ENCODE peak calls at places on chromosomes 7 and 10, in eight cellular contexts. T is WERI-Rb-1, M is breast epithelium, U is bronchial epithelial cell, B is OCI-LY7, E is IMR-90, W is right lobe of liver, P is thyroid gland. L is an unnamed sample.

GRCh38 chr7:129376778-129377700 is 57.2 kb upstream of the STRIP2 start:
- DNase-seq in P (no peak), W (no peak), B (no peak), M (no peak), T (no peak), U (peak; percentile 61), E (peak; percentile 65), L (no peak)

GRCh38 chr10:120503695-120504094 is 46.7 kb downstream of the PLPP4 start:
- DNase-seq in M (no peak), T (no peak), U (no peak), W (no peak), E (no peak), P (no peak), B (no peak), L (no peak)

GRCh38 chr7:137943132-137943551 is 58.7 kb downstream of the CREB3L2 start:
- DNase-seq in M (no peak), W (no peak), E (peak; percentile 98), U (no peak), P (no peak), B (no peak), T (no peak), L (no peak)

GRCh38 chr7:115410972-115411686 is 489.2 kb downstream of the MDFIC start:
- DNase-seq in T (no peak), E (no peak), U (no peak), W (no peak), B (peak; percentile 4), P (no peak), M (no peak), L (peak; percentile 47)

GRCh38 chr10:118835682-118836326 is 81.0 kb upstream of the CACUL1 start:
- DNase-seq in M (peak; percentile 97), P (peak; percentile 83), U (peak; percentile 97), E (no peak), T (no peak), B (no peak), W (no peak), L (no peak)

GRCh38 chr7:28840515-28841125 is 117.5 kb downstream of the TRIL start:
- DNase-seq in E (no peak), M (no peak), T (no peak), W (no peak), P (no peak), U (peak; percentile 28), B (no peak), L (no peak)

GRCh38 chr10:118106426-118106825 is 59.7 kb upstream of the RAB11FIP2 start:
- DNase-seq in M (no peak), E (peak; percentile 21), B (peak; percentile 5), U (peak; percentile 33), P (no peak), W (no peak), T (peak; percentile 34), L (no peak)

GRCh38 chr7:135943266-135943889 is 33.8 kb downstream of the MTPN start:
- DNase-seq in T (no peak), M (no peak), W (no peak), P (no peak), B (peak; percentile 33), E (no peak), U (no peak), L (no peak)

GRCh38 chr7:91089382-91089963 is 174.8 kb upstream of the FZD1 start:
- DNase-seq in M (no peak), T (no peak), P (no peak), U (peak; percentile 40), W (no peak), B (peak; percentile 45), E (peak; percentile 48), L (no peak)

GRCh38 chr7:122438001-122438400 is 133.5 kb upstream of the FEZF1 start:
- DNase-seq in M (no peak), P (no peak), E (no peak), T (no peak), W (no peak), U (no peak), B (no peak), L (no peak)

GRCh38 chr10:89624020-89624419 is 21.0 kb downstream of the PANK1 start:
- DNase-seq in M (no peak), E (no peak), P (no peak), W (no peak), T (no peak), B (no peak), U (no peak), L (no peak)

GRCh38 chr7:4134204-4134603 is 547.9 kb upstream of the FOXK1 start:
- DNase-seq in T (no peak), P (no peak), M (no peak), U (no peak), W (peak; percentile 54), B (no peak), E (no peak), L (no peak)

GRCh38 chr7:4134631-4135030 is 547.5 kb upstream of the FOXK1 start:
- DNase-seq in W (peak; percentile 72), B (no peak), M (no peak), P (no peak), E (no peak), T (no peak), U (no peak), L (no peak)

GRCh38 chr7:4132221-4132620 is 549.9 kb upstream of the FOXK1 start:
- DNase-seq in U (no peak), T (no peak), B (no peak), P (no peak), W (peak; percentile 41), M (no peak), E (no peak), L (no peak)

GRCh38 chr7:4136036-4136435 is 546.1 kb upstream of the FOXK1 start:
- DNase-seq in T (no peak), B (no peak), P (no peak), M (no peak), U (no peak), E (no peak), W (peak; percentile 5), L (no peak)

GRCh38 chr7:4133491-4134044 is 548.5 kb upstream of the FOXK1 start:
- DNase-seq in M (no peak), E (no peak), U (no peak), T (no peak), W (no peak), B (no peak), P (no peak), L (no peak)
- H3K4me3 ChIP-seq in M (no peak overlapping the region), E (no peak overlapping the region), U (no peak overlapping the region), T (no peak overlapping the region), W (peak overlapping the region; percentile 42), B (no peak overlapping the region), P (no peak overlapping the region), L (no peak overlapping the region)

GRCh38 chr10:91551856-91552255 is 81.0 kb downstream of the PPP1R3C start:
- DNase-seq in T (peak; percentile 66), E (peak; percentile 80), W (no peak), M (no peak), P (peak; percentile 15), B (no peak), U (peak; percentile 41), L (no peak)

GRCh38 chr10:91555455-91555854 is 77.4 kb downstream of the PPP1R3C start:
- DNase-seq in P (no peak), U (peak; percentile 71), T (no peak), W (no peak), B (no peak), E (no peak), M (peak; percentile 30), L (no peak)

GRCh38 chr10:91552260-91552659 is 80.6 kb downstream of the PPP1R3C start:
- DNase-seq in B (no peak), P (no peak), W (no peak), U (no peak), T (no peak), M (no peak), E (no peak), L (no peak)

GRCh38 chr10:91549296-91549695 is 83.6 kb downstream of the PPP1R3C start:
- DNase-seq in B (no peak), T (no peak), U (peak; percentile 20), W (no peak), P (no peak), E (no peak), M (no peak), L (no peak)

DNA sequence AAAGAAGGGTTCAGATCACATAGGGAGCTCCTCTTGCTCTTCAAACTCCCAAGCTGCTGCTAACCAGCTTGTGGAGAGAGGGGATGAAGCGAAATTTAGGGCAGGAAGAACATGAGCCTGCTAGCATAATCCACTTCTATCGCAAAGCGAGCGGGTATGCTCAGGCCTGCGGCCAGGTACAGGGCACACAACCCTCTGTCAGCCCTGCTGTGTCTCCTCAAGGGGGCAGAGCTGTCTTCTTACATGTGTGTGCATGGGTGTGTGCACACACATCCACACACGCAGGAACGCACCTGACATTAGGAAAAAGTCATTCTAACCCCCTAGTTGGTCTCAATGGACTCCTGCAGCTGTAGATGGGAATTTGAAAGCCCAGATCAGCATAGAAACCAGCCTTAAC is 80.2 kb downstream of the PPP1R3C start:
- DNase-seq in P (peak; percentile 27), B (no peak), U (peak; percentile 18), T (peak; percentile 22), E (peak; percentile 18), M (no peak), W (peak; percentile 73), L (no peak)
- TF ChIP-seq CTCF in P (no peak), B (no peak), U (peak; percentile 64), T (peak; percentile 65), E (peak; percentile 46), M (no peak), W (peak; percentile 81), L (peak; percentile 21)

GRCh38 chr10:116785282-116785681 is 42.9 kb upstream of the HSPA12A start:
- DNase-seq in T (no peak), U (no peak), W (no peak), B (no peak), M (no peak), E (no peak), P (no peak), L (no peak)

GRCh38 chr10:116783011-116783655 is 40.8 kb upstream of the HSPA12A start:
- DNase-seq in T (no peak), M (no peak), W (no peak), E (peak; percentile 60), P (no peak), B (no peak), U (peak; percentile 33), L (no peak)

GRCh38 chr10:116785867-116786266 is 43.5 kb upstream of the HSPA12A start:
- DNase-seq in T (no peak), M (no peak), E (no peak), U (no peak), W (no peak), P (no peak), B (no peak), L (no peak)

GRCh38 chr10:116784651-116785050 is 42.3 kb upstream of the HSPA12A start:
- DNase-seq in E (no peak), B (no peak), W (no peak), U (no peak), P (no peak), M (no peak), T (no peak), L (no peak)

GRCh38 chr10:116784035-116784434 is 41.7 kb upstream of the HSPA12A start:
- DNase-seq in P (no peak), B (no peak), U (no peak), W (no peak), M (no peak), E (no peak), T (no peak), L (no peak)
- H3K36me3 ChIP-seq in P (no peaks in the 10 kb centered on the region), B (no peaks in the 10 kb centered on the region), U (no peaks in the 10 kb centered on the region), W (no peaks in the 10 kb centered on the region), M (no peaks in the 10 kb centered on the region), E (no peaks in the 10 kb centered on the region), T (no peaks in the 10 kb centered on the region), L (no peaks in the 10 kb centered on the region)

DNA sequence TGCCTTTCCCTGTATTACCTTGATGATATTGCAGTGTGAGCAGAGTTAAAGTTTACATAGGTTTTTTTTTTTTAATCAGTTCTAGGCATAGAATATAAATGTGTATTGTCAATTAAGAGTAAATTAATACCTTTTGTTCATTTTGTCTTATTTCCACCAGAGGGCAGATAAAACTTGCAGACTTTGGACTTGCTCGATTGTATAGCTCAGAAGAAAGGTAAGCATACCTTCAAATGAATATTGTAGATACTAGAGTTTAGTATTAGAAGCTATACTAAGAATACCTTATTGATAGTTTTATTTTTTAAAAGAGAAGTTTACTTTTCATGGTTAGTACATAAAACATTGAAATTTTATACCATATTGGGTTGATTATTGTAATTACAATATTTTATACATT is 86.8 kb downstream of the MPLKIP start:
- DNase-seq in M (no peak), E (no peak), W (no peak), P (no peak), T (no peak), B (peak; percentile 32), U (no peak), L (no peak)
- H3K4me3 ChIP-seq in M (no peak overlapping the region), E (no peak overlapping the region), W (no peak overlapping the region), P (no peak overlapping the region), T (no peak overlapping the region), B (no peak overlapping the region), U (no peak overlapping the region), L (no peak overlapping the region)

L was measured in GM06990.